ENCODE peak calls at places on chromosomes 3 and 15, in four cellular contexts. W, V, A and M are unnamed samples.

GRCh38 chr15:67652586-67652985 is 110.1 kb downstream of the MAP2K5 start:
- DNase-seq in W (no peak), V (no peak), A (no peak), M (no peak)

GRCh38 chr3:14467723-14468620 is 65.6 kb downstream of the SLC6A6 start:
- DNase-seq in W (no peak), V (peak), A (peak), M (peak)

GRCh38 chr3:49641921-49642707 is 32.0 kb upstream of the APEH start:
- DNase-seq in W (no peak), V (no peak), A (no peak), M (no peak)

GRCh38 chr3:60514866-60515265 is 736.4 kb downstream of the FHIT start:
- DNase-seq in W (no peak), V (no peak), A (no peak), M (peak)

GRCh38 chr15:35450492-35450891 is 95.5 kb downstream of the DPH6 start:
- DNase-seq in W (no peak), V (no peak), A (no peak), M (no peak)

GRCh38 chr3:64888840-64889239 is 201.0 kb upstream of the ADAMTS9 start:
- DNase-seq in W (no peak), V (no peak), A (no peak), M (no peak)

GRCh38 chr3:101850327-101851048 is 1.2 kb downstream of the NFKBIZ start:
- DNase-seq in W (no peak), V (peak), A (no peak), M (no peak)

GRCh38 chr3:37499061-37499785 is 324.8 kb upstream of the LRRFIP2 start:
- DNase-seq in W (no peak), V (no peak), A (no peak), M (no peak)

GRCh38 chr15:85793641-85794597 is 806 bp downstream of the KLHL25 start:
- DNase-seq in W (peak), V (peak), A (peak), M (peak)

GRCh38 chr3:2511356-2511755 is 412.7 kb downstream of the CNTN4 start:
- DNase-seq in W (no peak), V (no peak), A (no peak), M (no peak)

GRCh38 chr15:59371458-59372351 is 966 bp downstream of the MYO1E start:
- DNase-seq in W (no peak), V (peak), A (peak), M (peak)

GRCh38 chr3:58271901-58272501 is 34.0 kb upstream of the RPP14 start:
- DNase-seq in W (peak), V (peak), A (no peak), M (no peak)

GRCh38 chr3:16305121-16305541 is 40.1 kb downstream of the OXNAD1 start:
- DNase-seq in W (no peak), V (no peak), A (no peak), M (no peak)

GRCh38 chr15:66080791-66081475 is 172.6 kb downstream of the MEGF11 start:
- DNase-seq in W (peak), V (peak), A (peak), M (no peak)

GRCh38 chr3:77072232-77072631 is 32.3 kb downstream of the ROBO2 start:
- DNase-seq in W (no peak), V (no peak), A (no peak), M (no peak)

GRCh38 chr3:74561881-74562280 is 52.6 kb downstream of the CNTN3 start:
- DNase-seq in W (no peak), V (no peak), A (no peak), M (no peak)

GRCh38 chr3:37867144-37867543 is 5.5 kb downstream of the CTDSPL start:
- DNase-seq in W (no peak), V (no peak), A (no peak), M (no peak)

GRCh38 chr3:158532099-158532734 is 38.8 kb upstream of the MLF1 start:
- DNase-seq in W (peak), V (peak), A (no peak), M (peak)

GRCh38 chr3:20056727-20057611 is 16.7 kb downstream of the KAT2B start:
- DNase-seq in W (no peak), V (no peak), A (no peak), M (no peak)

GRCh38 chr3:156298938-156299337 is 178.6 kb downstream of the KCNAB1 start:
- DNase-seq in W (no peak), V (no peak), A (peak), M (no peak)

GRCh38 chr3:71066849-71067261 is 516.7 kb downstream of the FOXP1 start:
- DNase-seq in W (no peak), V (no peak), A (no peak), M (no peak)

GRCh38 chr3:38723569-38724391 is 74.3 kb upstream of the SCN5A start:
- DNase-seq in W (no peak), V (no peak), A (peak), M (no peak)

GRCh38 chr3:111541391-111541790 is 606 bp upstream of the CD96 start:
- DNase-seq in W (no peak), V (no peak), A (no peak), M (no peak)

GRCh38 chr15:38226867-38227266 is 25.8 kb upstream of the SPRED1 start:
- DNase-seq in W (peak), V (no peak), A (peak), M (no peak)

GRCh38 chr3:67486883-67487282 is 167.5 kb downstream of the SUCLG2 start:
- DNase-seq in W (no peak), V (no peak), A (no peak), M (no peak)